ENCODE peak calls at places on chromosomes 12 and 14, in four cellular contexts. T is GM12878, N is K562, X is HepG2. H is an unnamed sample.
A peak's percentile ranks its signal among the peaks of the same experiment; 100 is the strongest.

GRCh38 chr14:77022219-77022852 is 6.2 kb downstream of the IRF2BPL start:
- DNase-seq in T (no peak), N (no peak), X (no peak), H (no peak)

GRCh38 chr12:113318046-113318656 is 16.8 kb downstream of the SLC8B1 start:
- DNase-seq in T (no peak), N (no peak), X (no peak), H (no peak)

GRCh38 chr14:68248481-68249255 is 429.1 kb downstream of the RAD51B start:
- DNase-seq in T (peak; percentile 89), N (peak; percentile 31), X (peak; percentile 54), H (peak; percentile 85)

GRCh38 chr14:20472566-20473206 is 3.5 kb downstream of the PNP start:
- DNase-seq in T (no peak), N (no peak), X (no peak), H (no peak)

GRCh38 chr12:92927055-92927435 is 2.0 kb downstream of the EEA1 start:
- DNase-seq in T (peak; percentile 44), N (no peak), X (peak; percentile 29), H (peak; percentile 41)

GRCh38 chr14:70709726-70710382 is 68.1 kb downstream of the TTC9 start:
- DNase-seq in T (no peak), N (no peak), X (peak; percentile 77), H (no peak)

GRCh38 chr14:69101331-69101826 is 51.5 kb downstream of the DCAF5 start:
- DNase-seq in T (no peak), N (peak; percentile 45), X (no peak), H (peak; percentile 80)

GRCh38 chr14:55131782-55132181 is 2.7 kb downstream of the LGALS3 start:
- DNase-seq in T (no peak), N (no peak), X (no peak), H (no peak)

GRCh38 chr14:77041837-77042557 is 13.5 kb upstream of the IRF2BPL start:
- DNase-seq in T (no peak), N (no peak), X (no peak), H (peak; percentile 91)

GRCh38 chr14:25049559-25050493 is at the start of gene STXBP6:
- DNase-seq in T (no peak), N (no peak), X (peak; percentile 65), H (peak; percentile 39)

GRCh38 chr12:7154042-7154441 is 23.9 kb downstream of the CLSTN3 start:
- DNase-seq in T (no peak), N (no peak), X (no peak), H (no peak)

GRCh38 chr14:36057452-36058142 is 118.9 kb downstream of the PTCSC3 start:
- DNase-seq in T (no peak), N (no peak), X (no peak), H (peak; percentile 10)

GRCh38 chr12:13194462-13195110 is 1.9 kb upstream of the EMP1 start:
- DNase-seq in T (no peak), N (no peak), X (no peak), H (no peak)

GRCh38 chr14:73662439-73663056 is 17.8 kb downstream of the DNAL1 start:
- DNase-seq in T (no peak), N (peak; percentile 17), X (peak; percentile 60), H (peak; percentile 52)

GRCh38 chr12:6613776-6614512 is 6.8 kb upstream of the CHD4 start:
- DNase-seq in T (no peak), N (peak; percentile 90), X (peak; percentile 97), H (peak; percentile 87)

GRCh38 chr14:100320157-100320856 is 2.8 kb upstream of the SLC25A47 start:
- DNase-seq in T (no peak), N (no peak), X (no peak), H (no peak)

GRCh38 chr14:74733241-74733640 is 20.3 kb downstream of the FCF1 start:
- DNase-seq in T (no peak), N (no peak), X (no peak), H (no peak)

GRCh38 chr12:11904124-11904523 is 166.6 kb upstream of the BCL2L14 start:
- DNase-seq in T (no peak), N (no peak), X (no peak), H (no peak)

GRCh38 chr12:113396200-113396599 is 7.5 kb downstream of the SDS start:
- DNase-seq in T (no peak), N (no peak), X (no peak), H (no peak)

GRCh38 chr14:61894452-61895077 is 132.3 kb downstream of the SNAPC1 start:
- DNase-seq in T (no peak), N (peak; percentile 53), X (peak; percentile 41), H (peak; percentile 51)

GRCh38 chr14:90601521-90601920 is 204.7 kb downstream of the CALM1 start:
- DNase-seq in T (no peak), N (no peak), X (no peak), H (no peak)

GRCh38 chr14:79502751-79503148 is 708.6 kb downstream of the DIO2 start:
- DNase-seq in T (no peak), N (no peak), X (no peak), H (no peak)

GRCh38 chr14:25607095-25607657 is 557.2 kb upstream of the STXBP6 start:
- DNase-seq in T (no peak), N (no peak), X (no peak), H (no peak)

GRCh38 chr12:57864811-57865751 is 18.6 kb upstream of the CTDSP2 start:
- DNase-seq in T (no peak), N (peak; percentile 80), X (no peak), H (peak; percentile 81)

GRCh38 chr12:3137268-3137761 is 60.1 kb downstream of the TSPAN9 start:
- DNase-seq in T (no peak), N (no peak), X (no peak), H (peak; percentile 60)

GRCh38 chr12:15855646-15856045 is 26.5 kb upstream of the STRAP start:
- DNase-seq in T (no peak), N (no peak), X (no peak), H (no peak)

GRCh38 chr14:93712079-93712837 is 76.0 kb downstream of the PRIMA1 start:
- DNase-seq in T (no peak), N (no peak), X (no peak), H (no peak)

GRCh38 chr14:102352213-102352612 is 10.5 kb downstream of the CINP start:
- DNase-seq in T (no peak), N (no peak), X (no peak), H (no peak)

GRCh38 chr14:42047421-42048045 is 440.9 kb downstream of the LRFN5 start:
- DNase-seq in T (no peak), N (no peak), X (no peak), H (no peak)

GRCh38 chr12:12333980-12334709 is 15.9 kb downstream of the MANSC1 start:
- DNase-seq in T (peak; percentile 19), N (peak; percentile 67), X (peak; percentile 53), H (peak; percentile 67)

GRCh38 chr14:70567791-70568190 is 32.7 kb downstream of the MED6 start:
- DNase-seq in T (no peak), N (peak; percentile 4), X (peak; percentile 64), H (peak; percentile 51)

GRCh38 chr12:124680863-124681778 is 113.7 kb upstream of the NCOR2 start:
- DNase-seq in T (peak; percentile 71), N (peak; percentile 79), X (peak; percentile 80), H (peak; percentile 94)

GRCh38 chr12:110869035-110869434 is 22.2 kb downstream of the CCDC63 start:
- DNase-seq in T (no peak), N (no peak), X (no peak), H (no peak)

GRCh38 chr12:7158866-7159600 is 28.9 kb downstream of the CLSTN3 start:
- DNase-seq in T (no peak), N (no peak), X (no peak), H (no peak)

GRCh38 chr12:57845478-57846284 is 848 bp downstream of the CTDSP2 start:
- DNase-seq in T (no peak), N (peak; percentile 76), X (peak; percentile 90), H (peak; percentile 54)

GRCh38 chr14:55611859-55612258 is 31.9 kb downstream of the KTN1 start:
- DNase-seq in T (no peak), N (no peak), X (no peak), H (no peak)

GRCh38 chr12:51819851-51820720 is 28.4 kb downstream of the FIGNL2 start:
- DNase-seq in T (no peak), N (no peak), X (no peak), H (no peak)

GRCh38 chr12:124970647-124971402 is 18.1 kb downstream of the DHX37 start:
- DNase-seq in T (no peak), N (no peak), X (no peak), H (no peak)

GRCh38 chr14:91167380-91167770 is 53.5 kb downstream of the DGLUCY start:
- DNase-seq in T (no peak), N (no peak), X (no peak), H (no peak)

DNA sequence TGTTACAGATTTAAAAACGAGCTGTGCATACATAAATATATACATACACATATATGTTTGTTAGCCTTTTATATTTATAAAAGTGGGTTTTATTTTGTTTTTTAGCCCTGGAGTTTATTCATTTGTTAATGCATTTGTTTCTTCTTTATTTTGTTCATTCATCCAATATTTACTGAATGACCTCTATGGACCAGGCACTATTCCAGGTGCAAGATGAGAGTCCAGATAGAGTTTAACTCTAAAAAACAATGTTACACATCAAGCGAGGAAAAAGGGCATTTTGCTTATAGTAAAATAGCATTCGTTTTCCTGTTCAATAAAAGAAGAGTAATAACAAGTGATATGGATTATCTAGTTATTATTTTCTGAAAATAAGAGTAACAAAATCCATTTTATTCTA is 14.2 kb downstream of the ACSS3 start:
- DNase-seq in T (no peak), N (no peak), X (no peak), H (no peak)
- TF ChIP-seq MYC in T (no peak), N (no peak), X (no peak), H (no peak)

GRCh38 chr12:8709124-8709830 is 11.5 kb downstream of the RIMKLB start:
- DNase-seq in T (no peak), N (no peak), X (no peak), H (peak; percentile 60)
- H3K79me2 ChIP-seq in T (no peaks in the 10 kb centered on the region), N (peaks cover 28% of the 10 kb centered on the region), X (no peaks in the 10 kb centered on the region), H (peaks cover 56% of the 10 kb centered on the region)

GRCh38 chr12:104750061-104750460 is 208.0 kb downstream of the SLC41A2 start:
- DNase-seq in T (no peak), N (no peak), X (no peak), H (no peak)

GRCh38 chr12:104752016-104752415 is 206.1 kb downstream of the SLC41A2 start:
- DNase-seq in T (no peak), N (no peak), X (no peak), H (no peak)

GRCh38 chr12:104751594-104751993 is 206.5 kb downstream of the SLC41A2 start:
- DNase-seq in T (no peak), N (no peak), X (no peak), H (no peak)

GRCh38 chr12:104751024-104751570 is 207.0 kb downstream of the SLC41A2 start:
- DNase-seq in T (no peak), N (no peak), X (no peak), H (peak; percentile 19)

DNA sequence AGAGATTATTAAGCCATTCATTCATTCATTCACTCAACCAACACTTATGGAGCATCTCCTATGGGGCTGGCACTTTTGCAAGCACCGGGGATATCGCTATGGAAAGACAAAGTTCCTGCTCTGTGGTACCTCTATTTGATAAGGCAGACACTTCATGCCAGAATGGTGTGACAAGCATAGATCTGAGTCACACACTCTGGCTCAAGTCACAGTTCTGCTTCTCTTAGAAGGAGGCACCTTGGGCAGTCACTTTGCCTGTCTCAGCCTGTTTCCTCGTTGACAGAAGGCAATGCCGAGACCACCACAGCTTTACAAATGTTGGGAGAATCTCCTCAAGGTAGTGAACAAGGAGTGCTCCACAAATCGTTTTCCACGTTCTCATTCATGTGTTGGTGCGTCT is 205.2 kb downstream of the SLC41A2 start:
- DNase-seq in T (no peak), N (no peak), X (no peak), H (no peak)
- TF ChIP-seq MYC in T (no peak), N (no peak), X (no peak), H (no peak)

GRCh38 chr12:47221256-47222023 is 141.7 kb upstream of the AMIGO2 start:
- DNase-seq in T (no peak), N (no peak), X (peak; percentile 90), H (no peak)
- H3K79me2 ChIP-seq in T (no peaks in the 10 kb centered on the region), N (peaks cover 7% of the 10 kb centered on the region), X (no peaks in the 10 kb centered on the region), H (no peaks in the 10 kb centered on the region)

GRCh38 chr12:121796855-121797751 is 3.6 kb upstream of the RHOF start:
- DNase-seq in T (no peak), N (peak; percentile 91), X (peak; percentile 97), H (peak; percentile 89)
- TF ChIP-seq MYC in T (no peak), N (peak; percentile 87), X (peak; percentile 86), H (peak; percentile 15)